ENCODE peak calls at places on chromosomes 13 and 19, in six cellular contexts. C is neural progenitor cell, N is OCI-LY7, Q is hepatocyte, A is HCT116, Z is MM.1S. K is an unnamed sample.

GRCh38 chr13:73870970-73871935 is 263.0 kb downstream of the KLF12 start:
- DNase-seq in C (no peak), N (no peak), Q (no peak), A (no peak), Z (no peak), K (no peak)

GRCh38 chr19:19866599-19867248 is 1.0 kb downstream of the ZNF253 start:
- DNase-seq in C (peak; percentile 83), N (peak; percentile 84), Q (peak; percentile 43), A (no peak), Z (peak; percentile 12), K (no peak)

GRCh38 chr19:18859676-18860301 is 28.0 kb downstream of the UPF1 start:
- DNase-seq in C (no peak), N (no peak), Q (no peak), A (no peak), Z (no peak), K (no peak)

GRCh38 chr19:6161271-6161850 is 25.9 kb downstream of the ACSBG2 start:
- DNase-seq in C (peak; percentile 12), N (peak; percentile 98), Q (peak; percentile 7), A (peak; percentile 98), Z (peak; percentile 86), K (peak; percentile 82)

GRCh38 chr13:47415048-47415447 is 518.2 kb upstream of the HTR2A start:
- DNase-seq in C (no peak), N (no peak), Q (no peak), A (no peak), Z (no peak), K (no peak)

GRCh38 chr13:49124693-49125304 is 95.3 kb upstream of the MLNR start:
- DNase-seq in C (no peak), N (no peak), Q (no peak), A (no peak), Z (no peak), K (no peak)

GRCh38 chr13:67549331-67549730 is 319.2 kb upstream of the PCDH9 start:
- DNase-seq in C (no peak), N (no peak), Q (no peak), A (no peak), Z (no peak), K (peak; percentile 50)

GRCh38 chr13:51585696-51586095 is 1.4 kb downstream of the WDFY2 start:
- DNase-seq in C (no peak), N (peak; percentile 26), Q (no peak), A (no peak), Z (no peak), K (peak; percentile 65)

GRCh38 chr13:51739403-51740112 is 64.4 kb downstream of the DHRS12 start:
- DNase-seq in C (no peak), N (no peak), Q (no peak), A (no peak), Z (no peak), K (no peak)

GRCh38 chr13:51262501-51263211 is 40.5 kb downstream of the FAM124A start:
- DNase-seq in C (peak; percentile 55), N (peak; percentile 4), Q (no peak), A (no peak), Z (no peak), K (no peak)

GRCh38 chr13:48923376-48923775 is 52.3 kb upstream of the FNDC3A start:
- DNase-seq in C (no peak), N (no peak), Q (no peak), A (no peak), Z (no peak), K (no peak)

GRCh38 chr13:104253063-104253680 is 1187.0 kb upstream of the SLC10A2 start:
- DNase-seq in C (no peak), N (no peak), Q (no peak), A (no peak), Z (no peak), K (no peak)

GRCh38 chr13:31835932-31836331 is 96.6 kb downstream of the RXFP2 start:
- DNase-seq in C (no peak), N (no peak), Q (no peak), A (no peak), Z (no peak), K (peak; percentile 49)

GRCh38 chr19:45889210-45889885 is 3.4 kb upstream of the IRF2BP1 start:
- DNase-seq in C (no peak), N (no peak), Q (no peak), A (no peak), Z (no peak), K (no peak)

GRCh38 chr19:52646571-52647222 is 8.5 kb upstream of the ZNF83 start:
- DNase-seq in C (no peak), N (peak; percentile 31), Q (no peak), A (no peak), Z (no peak), K (no peak)

GRCh38 chr19:38686530-38686888 is 39.1 kb downstream of the ACTN4 start:
- DNase-seq in C (no peak), N (no peak), Q (no peak), A (no peak), Z (no peak), K (no peak)

GRCh38 chr19:42281175-42282035 is 12.4 kb downstream of the CIC start:
- DNase-seq in C (peak; percentile 58), N (peak; percentile 54), Q (peak; percentile 81), A (no peak), Z (no peak), K (no peak)

GRCh38 chr19:6220385-6221191 is 59.2 kb downstream of the MLLT1 start:
- DNase-seq in C (no peak), N (no peak), Q (no peak), A (no peak), Z (no peak), K (no peak)

GRCh38 chr13:25806304-25806974 is 245.4 kb downstream of the SHISA2 start:
- DNase-seq in C (no peak), N (no peak), Q (no peak), A (no peak), Z (peak; percentile 45), K (peak; percentile 61)

GRCh38 chr19:45613926-45614725 is 12.1 kb upstream of the GPR4 start:
- DNase-seq in C (no peak), N (no peak), Q (peak; percentile 83), A (peak; percentile 84), Z (peak; percentile 54), K (peak; percentile 92)

GRCh38 chr13:36912369-36912768 is 7.7 kb downstream of the SMAD9 start:
- DNase-seq in C (no peak), N (no peak), Q (no peak), A (no peak), Z (no peak), K (no peak)

GRCh38 chr19:15508035-15508710 is at the start of gene CYP4F22:
- DNase-seq in C (no peak), N (no peak), Q (no peak), A (no peak), Z (no peak), K (no peak)

GRCh38 chr13:22220186-22221160 is 549.6 kb downstream of the FGF9 start:
- DNase-seq in C (peak; percentile 73), N (no peak), Q (no peak), A (no peak), Z (no peak), K (no peak)

DNA sequence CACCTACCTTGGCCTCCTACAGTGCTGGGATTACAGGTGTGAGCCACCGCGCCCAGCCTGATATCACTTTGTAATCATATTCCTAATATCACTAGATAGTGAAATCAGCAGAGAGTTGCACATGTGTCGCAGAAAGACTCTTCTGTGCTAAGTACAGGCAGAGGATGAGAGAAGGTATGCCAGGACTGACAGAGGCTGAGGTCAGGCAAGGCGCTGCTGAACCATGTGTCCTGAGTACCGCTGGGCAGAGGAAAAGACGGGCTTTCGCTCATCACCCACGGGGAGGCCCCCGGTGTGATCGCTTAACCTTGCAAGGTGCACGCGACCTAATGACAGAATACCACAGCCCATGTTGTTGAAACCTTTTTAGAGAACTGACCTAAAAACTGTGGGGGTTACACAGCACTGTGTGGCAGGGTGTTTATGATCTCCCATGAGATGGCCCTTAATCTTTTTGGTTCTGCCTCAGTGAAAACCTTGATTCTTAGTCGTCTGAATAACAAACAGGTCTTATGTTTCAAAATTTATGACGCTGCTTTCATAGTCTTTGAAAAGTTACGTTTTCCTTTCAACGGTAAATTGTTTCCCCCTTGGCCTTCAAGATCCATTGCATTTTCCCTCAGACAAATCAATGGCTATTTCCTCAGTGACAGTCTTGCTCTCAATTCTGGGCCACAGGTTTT is 12.2 kb downstream of the GJA3 start:
- DNase-seq in C (no peak), N (no peak), Q (no peak), A (no peak), Z (no peak), K (no peak)
- TF ChIP-seq EZH2phosphoT487 in C (no peak), N (no peak), Q (no peak), A (no peak), Z (no peak), K (no peak)

GRCh38 chr19:16525751-16526481 is 16.3 kb downstream of the CHERP start:
- DNase-seq in C (no peak), N (no peak), Q (no peak), A (no peak), Z (no peak), K (no peak)

GRCh38 chr19:16529466-16530144 is 12.6 kb downstream of the CHERP start:
- DNase-seq in C (no peak), N (no peak), Q (no peak), A (no peak), Z (no peak), K (no peak)

GRCh38 chr19:16530540-16531379 is 11.5 kb downstream of the CHERP start:
- DNase-seq in C (no peak), N (no peak), Q (no peak), A (no peak), Z (no peak), K (no peak)

GRCh38 chr19:16527334-16527935 is 14.8 kb downstream of the CHERP start:
- DNase-seq in C (no peak), N (no peak), Q (no peak), A (no peak), Z (no peak), K (no peak)

GRCh38 chr19:16527971-16528521 is 14.2 kb downstream of the CHERP start:
- DNase-seq in C (peak; percentile 36), N (peak; percentile 37), Q (no peak), A (no peak), Z (no peak), K (peak; percentile 25)
- TF ChIP-seq EZH2phosphoT487 in C (no peak), N (no peak), Q (no peak), A (no peak), Z (no peak), K (no peak)

DNA sequence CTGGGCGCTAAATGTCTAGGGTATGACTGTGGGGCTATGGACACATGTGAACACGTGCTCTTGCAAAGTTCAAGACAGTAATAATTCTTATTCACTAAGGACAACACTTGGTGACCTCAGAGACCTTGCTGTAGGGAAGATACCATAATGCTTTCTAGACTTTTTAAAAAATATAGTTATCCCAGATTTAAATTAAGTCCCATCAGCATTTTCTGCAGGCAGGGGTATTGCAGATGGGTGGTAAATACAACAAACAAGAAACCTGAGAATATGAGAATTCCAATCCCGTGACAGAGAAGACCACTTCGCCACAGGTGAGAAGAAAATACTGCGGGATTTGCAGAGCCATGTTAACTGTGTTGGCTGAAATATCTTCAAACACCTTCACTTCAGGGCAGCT is 65.2 kb downstream of the SLC15A1 start:
- DNase-seq in C (no peak), N (no peak), Q (no peak), A (no peak), Z (no peak), K (no peak)
- TF ChIP-seq EZH2phosphoT487 in C (no peak), N (no peak), Q (no peak), A (no peak), Z (no peak), K (no peak)

DNA sequence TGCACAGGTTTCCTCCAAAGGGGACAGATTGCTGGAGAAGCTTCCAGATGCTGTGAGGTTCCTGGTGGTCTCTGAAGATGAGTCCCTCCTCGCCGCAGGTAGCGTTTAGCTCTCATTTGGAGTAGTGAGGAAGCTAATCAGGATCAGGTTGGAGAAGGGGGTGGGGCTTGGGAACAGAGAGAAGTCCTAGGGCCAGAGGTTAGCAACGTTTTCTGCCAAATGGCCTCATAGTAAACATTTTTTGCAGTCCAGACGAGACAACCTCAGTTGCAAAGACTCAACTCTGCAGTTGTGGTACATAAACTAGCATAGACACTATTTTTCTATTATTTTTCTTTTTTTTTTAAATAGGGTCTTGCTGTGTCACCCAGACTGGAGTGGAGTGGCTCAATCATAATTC is 34.7 kb upstream of the SIN3B start:
- DNase-seq in C (no peak), N (no peak), Q (no peak), A (no peak), Z (no peak), K (no peak)
- TF ChIP-seq EZH2phosphoT487 in C (no peak), N (no peak), Q (no peak), A (no peak), Z (no peak), K (no peak)